ENCODE peak calls at places on chromosomes 13 and 19, in four cellular contexts. O is naive thymus-derived CD8-positive, alpha-beta T cell; Y is H54; Q is activated CD4-positive, alpha-beta T cell treated with anti-CD3 and anti-CD28 coated beads, Interleukin-2, amount 10 ng/mL, durations not matched to agents 7 days and 5 days. X is an unnamed sample.

GRCh38 chr19:5889288-5889971 is 14.2 kb downstream of the NDUFA11 start:
- DNase-seq in O (no peak), Q (no peak), Y (no peak), X (no peak)

GRCh38 chr13:68927387-68928026 is 1180.1 kb upstream of the ATXN8OS start:
- DNase-seq in Y (no peak), Q (no peak), O (no peak), X (no peak)

GRCh38 chr19:39582891-39583625 is 19.3 kb upstream of the LGALS13 start:
- DNase-seq in Q (no peak), Y (no peak), O (no peak), X (peak)

GRCh38 chr19:5870986-5871394 is 650 bp upstream of the FUT5 start:
- DNase-seq in O (no peak), Y (no peak), Q (no peak), X (no peak)

GRCh38 chr19:18896421-18896841 is 473 bp upstream of the CERS1 start:
- DNase-seq in Y (no peak), O (no peak), Q (no peak), X (peak)

GRCh38 chr19:31312004-31312403 is 37.2 kb downstream of the TSHZ3 start:
- DNase-seq in Q (no peak), Y (peak), O (no peak), X (no peak)

GRCh38 chr13:101514695-101515275 is 62.3 kb downstream of the ITGBL1 start:
- DNase-seq in Q (peak), O (no peak), Y (no peak), X (peak)

GRCh38 chr13:39417131-39417530 is 185.9 kb downstream of the LHFPL6 start:
- DNase-seq in O (no peak), Y (no peak), Q (no peak), X (no peak)

GRCh38 chr13:83752141-83752540 is 130.1 kb downstream of the SLITRK1 start:
- DNase-seq in Q (no peak), Y (no peak), O (no peak), X (no peak)

GRCh38 chr13:25692156-25692555 is 320.4 kb downstream of the ATP8A2 start:
- DNase-seq in Q (no peak), Y (no peak), O (no peak), X (no peak)

GRCh38 chr13:26378116-26378515 is 124.2 kb downstream of the CDK8 start:
- DNase-seq in Y (no peak), O (no peak), Q (no peak), X (no peak)